ENCODE peak calls at places on chromosomes 12 and 14, in four cellular contexts. K is SHP77; S is CD8-positive, alpha-beta T cell; P is EH. F is an unnamed sample.

GRCh38 chr12:60100150-60100549 is 504.3 kb downstream of the SLC16A7 start:
- DNase-seq in P (peak; percentile 77), S (no peak), K (no peak), F (no peak)

GRCh38 chr14:105439710-105440553 is 20.3 kb downstream of the MTA1 start:
- DNase-seq in S (no peak), P (no peak), K (peak; percentile 67), F (no peak)

GRCh38 chr14:50067723-50068495 is 48.5 kb downstream of the VCPKMT start:
- DNase-seq in K (peak; percentile 41), P (peak; percentile 88), S (no peak), F (peak; percentile 39)

GRCh38 chr12:123306200-123306599 is 34.5 kb upstream of the CDK2AP1 start:
- DNase-seq in P (no peak), S (no peak), K (no peak), F (no peak)

GRCh38 chr12:38813930-38814329 is 91.5 kb downstream of the CPNE8 start:
- DNase-seq in K (no peak), P (no peak), S (no peak), F (no peak)

GRCh38 chr14:73731111-73731510 is 16.9 kb upstream of the PNMA1 start:
- DNase-seq in P (no peak), S (no peak), K (no peak), F (no peak)

GRCh38 chr12:28350502-28350901 is 160.2 kb downstream of the CCDC91 start:
- DNase-seq in S (no peak), K (no peak), P (no peak), F (no peak)

GRCh38 chr12:107929436-107929835 is 154.9 kb downstream of the ASCL4 start:
- DNase-seq in S (no peak), P (peak; percentile 32), K (peak; percentile 47), F (no peak)

GRCh38 chr14:48616941-48617340 is 941.5 kb upstream of the MDGA2 start:
- DNase-seq in P (no peak), K (no peak), S (no peak), F (no peak)

GRCh38 chr12:49917788-49918173 is 14.1 kb upstream of the FAIM2 start:
- DNase-seq in S (no peak), P (no peak), K (no peak), F (no peak)

GRCh38 chr12:88111074-88111652 is 30.7 kb downstream of the CEP290 start:
- DNase-seq in K (peak; percentile 33), P (peak; percentile 67), S (no peak), F (no peak)

GRCh38 chr12:47652491-47653234 is 53.2 kb downstream of the RPAP3 start:
- DNase-seq in S (no peak), K (peak; percentile 36), P (peak; percentile 11), F (no peak)

GRCh38 chr14:101222362-101223090 is 319.0 kb upstream of the RTL1 start:
- DNase-seq in P (no peak), K (no peak), S (no peak), F (peak; percentile 56)

GRCh38 chr12:132630672-132631071 is 12.1 kb downstream of the P2RX2 start:
- DNase-seq in P (no peak), K (no peak), S (no peak), F (no peak)

GRCh38 chr12:132689227-132689626 is 1.8 kb downstream of the PXMP2 start:
- DNase-seq in S (no peak), P (no peak), K (no peak), F (no peak)

GRCh38 chr14:87017335-87017734 is 975.6 kb downstream of the GALC start:
- DNase-seq in S (no peak), P (no peak), K (no peak), F (no peak)

GRCh38 chr12:113114447-113115178 is 20.9 kb downstream of the RASAL1 start:
- DNase-seq in S (no peak), P (no peak), K (no peak), F (no peak)

GRCh38 chr14:85911044-85911443 is 381.1 kb downstream of the FLRT2 start:
- DNase-seq in K (no peak), S (no peak), P (no peak), F (no peak)

GRCh38 chr12:81257952-81258551 is 180.2 kb downstream of the ACSS3 start:
- DNase-seq in P (peak; percentile 47), K (peak; percentile 80), S (no peak), F (no peak)

GRCh38 chr12:119989619-119990381 is 764 bp downstream of the BICDL1 start:
- DNase-seq in P (peak; percentile 76), S (peak; percentile 70), K (peak; percentile 64), F (peak; percentile 84)

GRCh38 chr12:96906849-96907664 is at the start of gene NEDD1:
- DNase-seq in K (peak; percentile 73), S (peak; percentile 81), P (peak; percentile 83), F (peak; percentile 91)

GRCh38 chr12:54759751-54760150 is 94.6 kb upstream of the MUCL1 start:
- DNase-seq in P (peak; percentile 36), S (no peak), K (peak; percentile 54), F (no peak)

GRCh38 chr12:93335603-93336162 is 42.0 kb upstream of the NUDT4 start:
- DNase-seq in K (no peak), P (no peak), S (no peak), F (no peak)

GRCh38 chr12:94867066-94867855 is 136.2 kb downstream of the NDUFA12 start:
- DNase-seq in P (no peak), K (no peak), S (no peak), F (no peak)

GRCh38 chr14:67942311-67942710 is 122.7 kb downstream of the RAD51B start:
- DNase-seq in S (no peak), K (no peak), P (no peak), F (no peak)

GRCh38 chr12:45231515-45232145 is 15.7 kb downstream of the ANO6 start:
- DNase-seq in K (peak; percentile 24), P (peak; percentile 88), S (no peak), F (no peak)

GRCh38 chr14:92540472-92541048 is 27.0 kb downstream of the RIN3 start:
- DNase-seq in S (no peak), P (peak; percentile 99), K (peak; percentile 8), F (no peak)

GRCh38 chr14:23123419-23123818 is 4.4 kb upstream of the CEBPE start:
- DNase-seq in S (no peak), P (peak; percentile 21), K (peak; percentile 64), F (peak; percentile 35)

GRCh38 chr14:58072288-58073071 is 79.5 kb downstream of the ARMH4 start:
- DNase-seq in K (peak; percentile 71), P (peak; percentile 77), S (peak; percentile 30), F (no peak)

GRCh38 chr14:22510527-22511110 is 78.4 kb downstream of the DAD1 start:
- DNase-seq in P (peak; percentile 94), K (no peak), S (no peak), F (no peak)

GRCh38 chr12:124737040-124737419 is 126.6 kb downstream of the SCARB1 start:
- DNase-seq in P (no peak), S (no peak), K (no peak), F (no peak)

GRCh38 chr12:51525518-51525917 is 65.5 kb upstream of the SCN8A start:
- DNase-seq in K (no peak), S (no peak), P (no peak), F (no peak)

GRCh38 chr12:82970614-82971013 is 283.9 kb downstream of the TMTC2 start:
- DNase-seq in S (no peak), K (no peak), P (no peak), F (no peak)